ENCODE peak calls at places on chromosomes 7 and 10, in nine cellular contexts. One of them, this sample, is unnamed.

GRCh38 chr7:30510124-30511074 is 5.8 kb upstream of the GGCT start:
- DNase-seq in Jurkat, Clone E6-1: peak
- DNase-seq in tibial nerve: no peak
- DNase-seq in mammary epithelial cell: peak
- DNase-seq in stimulated activated CD4-positive, alpha-beta T cell treated with anti-CD3 and anti-CD28 coated beads, Interleukin-1b, Interleukin-23, amount 100 ng/mL, for 24 hours: peak
- DNase-seq in sigmoid colon: no peak
- DNase-seq in NCI-H1105 treated with DMSO at 0.1 percent for 48 hours: peak
- DNase-seq in GOT3: no peak
- DNase-seq in globus pallidus: no peak
- DNase-seq in this sample: no peak

GRCh38 chr10:113357688-113358306 is 195.1 kb upstream of the HABP2 start:
- DNase-seq in Jurkat, Clone E6-1: no peak
- DNase-seq in tibial nerve: no peak
- DNase-seq in mammary epithelial cell: no peak
- DNase-seq in stimulated activated CD4-positive, alpha-beta T cell treated with anti-CD3 and anti-CD28 coated beads, Interleukin-1b, Interleukin-23, amount 100 ng/mL, for 24 hours: no peak
- DNase-seq in sigmoid colon: no peak
- DNase-seq in NCI-H1105 treated with DMSO at 0.1 percent for 48 hours: no peak
- DNase-seq in GOT3: no peak
- DNase-seq in globus pallidus: no peak
- DNase-seq in this sample: no peak

GRCh38 chr10:124710266-124710881 is 33.8 kb downstream of the FAM53B start:
- DNase-seq in Jurkat, Clone E6-1: no peak
- DNase-seq in tibial nerve: no peak
- DNase-seq in mammary epithelial cell: no peak
- DNase-seq in stimulated activated CD4-positive, alpha-beta T cell treated with anti-CD3 and anti-CD28 coated beads, Interleukin-1b, Interleukin-23, amount 100 ng/mL, for 24 hours: no peak
- DNase-seq in sigmoid colon: no peak
- DNase-seq in NCI-H1105 treated with DMSO at 0.1 percent for 48 hours: no peak
- DNase-seq in GOT3: no peak
- DNase-seq in globus pallidus: no peak
- DNase-seq in this sample: no peak

GRCh38 chr10:60827791-60828488 is 49.7 kb downstream of the CDK1 start:
- DNase-seq in Jurkat, Clone E6-1: no peak
- DNase-seq in tibial nerve: no peak
- DNase-seq in mammary epithelial cell: peak
- DNase-seq in stimulated activated CD4-positive, alpha-beta T cell treated with anti-CD3 and anti-CD28 coated beads, Interleukin-1b, Interleukin-23, amount 100 ng/mL, for 24 hours: no peak
- DNase-seq in sigmoid colon: no peak
- DNase-seq in NCI-H1105 treated with DMSO at 0.1 percent for 48 hours: no peak
- DNase-seq in GOT3: no peak
- DNase-seq in globus pallidus: no peak
- DNase-seq in this sample: no peak

GRCh38 chr7:112138938-112139337 is 67.3 kb downstream of the DOCK4 start:
- DNase-seq in Jurkat, Clone E6-1: no peak
- DNase-seq in tibial nerve: no peak
- DNase-seq in mammary epithelial cell: no peak
- DNase-seq in stimulated activated CD4-positive, alpha-beta T cell treated with anti-CD3 and anti-CD28 coated beads, Interleukin-1b, Interleukin-23, amount 100 ng/mL, for 24 hours: no peak
- DNase-seq in sigmoid colon: no peak
- DNase-seq in NCI-H1105 treated with DMSO at 0.1 percent for 48 hours: no peak
- DNase-seq in GOT3: no peak
- DNase-seq in globus pallidus: no peak
- DNase-seq in this sample: no peak

GRCh38 chr10:57294698-57295097 is 933.6 kb upstream of the ZWINT start:
- DNase-seq in Jurkat, Clone E6-1: no peak
- DNase-seq in tibial nerve: no peak
- DNase-seq in mammary epithelial cell: no peak
- DNase-seq in stimulated activated CD4-positive, alpha-beta T cell treated with anti-CD3 and anti-CD28 coated beads, Interleukin-1b, Interleukin-23, amount 100 ng/mL, for 24 hours: no peak
- DNase-seq in sigmoid colon: no peak
- DNase-seq in NCI-H1105 treated with DMSO at 0.1 percent for 48 hours: no peak
- DNase-seq in GOT3: no peak
- DNase-seq in globus pallidus: no peak
- DNase-seq in this sample: no peak

GRCh38 chr7:98286701-98287485 is 5.4 kb downstream of the BRI3 start:
- DNase-seq in Jurkat, Clone E6-1: no peak
- DNase-seq in tibial nerve: no peak
- DNase-seq in mammary epithelial cell: no peak
- DNase-seq in stimulated activated CD4-positive, alpha-beta T cell treated with anti-CD3 and anti-CD28 coated beads, Interleukin-1b, Interleukin-23, amount 100 ng/mL, for 24 hours: no peak
- DNase-seq in sigmoid colon: no peak
- DNase-seq in NCI-H1105 treated with DMSO at 0.1 percent for 48 hours: no peak
- DNase-seq in GOT3: no peak
- DNase-seq in globus pallidus: no peak
- DNase-seq in this sample: no peak

GRCh38 chr7:105191329-105191728 is 177.3 kb downstream of the KMT2E start:
- DNase-seq in Jurkat, Clone E6-1: no peak
- DNase-seq in tibial nerve: no peak
- DNase-seq in mammary epithelial cell: no peak
- DNase-seq in stimulated activated CD4-positive, alpha-beta T cell treated with anti-CD3 and anti-CD28 coated beads, Interleukin-1b, Interleukin-23, amount 100 ng/mL, for 24 hours: no peak
- DNase-seq in sigmoid colon: no peak
- DNase-seq in NCI-H1105 treated with DMSO at 0.1 percent for 48 hours: no peak
- DNase-seq in GOT3: no peak
- DNase-seq in globus pallidus: no peak
- DNase-seq in this sample: no peak

GRCh38 chr7:113256883-113257531 is 138.7 kb upstream of the SMIM30 start:
- DNase-seq in Jurkat, Clone E6-1: no peak
- DNase-seq in tibial nerve: no peak
- DNase-seq in mammary epithelial cell: no peak
- DNase-seq in stimulated activated CD4-positive, alpha-beta T cell treated with anti-CD3 and anti-CD28 coated beads, Interleukin-1b, Interleukin-23, amount 100 ng/mL, for 24 hours: no peak
- DNase-seq in sigmoid colon: no peak
- DNase-seq in NCI-H1105 treated with DMSO at 0.1 percent for 48 hours: no peak
- DNase-seq in GOT3: no peak
- DNase-seq in globus pallidus: no peak
- DNase-seq in this sample: no peak

GRCh38 chr7:66255533-66256100 is 50.5 kb downstream of the TPST1 start:
- DNase-seq in Jurkat, Clone E6-1: no peak
- DNase-seq in tibial nerve: no peak
- DNase-seq in mammary epithelial cell: peak
- DNase-seq in stimulated activated CD4-positive, alpha-beta T cell treated with anti-CD3 and anti-CD28 coated beads, Interleukin-1b, Interleukin-23, amount 100 ng/mL, for 24 hours: no peak
- DNase-seq in sigmoid colon: no peak
- DNase-seq in NCI-H1105 treated with DMSO at 0.1 percent for 48 hours: no peak
- DNase-seq in GOT3: no peak
- DNase-seq in globus pallidus: no peak
- DNase-seq in this sample: no peak

GRCh38 chr10:26721561-26721960 is 24.1 kb downstream of the PDSS1 start:
- DNase-seq in Jurkat, Clone E6-1: no peak
- DNase-seq in tibial nerve: no peak
- DNase-seq in mammary epithelial cell: no peak
- DNase-seq in stimulated activated CD4-positive, alpha-beta T cell treated with anti-CD3 and anti-CD28 coated beads, Interleukin-1b, Interleukin-23, amount 100 ng/mL, for 24 hours: no peak
- DNase-seq in sigmoid colon: no peak
- DNase-seq in NCI-H1105 treated with DMSO at 0.1 percent for 48 hours: no peak
- DNase-seq in GOT3: no peak
- DNase-seq in globus pallidus: no peak
- DNase-seq in this sample: no peak

GRCh38 chr10:124671486-124672075 is 72.6 kb downstream of the FAM53B start:
- DNase-seq in Jurkat, Clone E6-1: peak
- DNase-seq in tibial nerve: peak
- DNase-seq in mammary epithelial cell: peak
- DNase-seq in stimulated activated CD4-positive, alpha-beta T cell treated with anti-CD3 and anti-CD28 coated beads, Interleukin-1b, Interleukin-23, amount 100 ng/mL, for 24 hours: no peak
- DNase-seq in sigmoid colon: peak
- DNase-seq in NCI-H1105 treated with DMSO at 0.1 percent for 48 hours: no peak
- DNase-seq in GOT3: no peak
- DNase-seq in globus pallidus: peak
- DNase-seq in this sample: peak

GRCh38 chr10:79093658-79094411 is 25.1 kb downstream of the ZMIZ1 start:
- DNase-seq in Jurkat, Clone E6-1: peak
- DNase-seq in tibial nerve: peak
- DNase-seq in mammary epithelial cell: no peak
- DNase-seq in stimulated activated CD4-positive, alpha-beta T cell treated with anti-CD3 and anti-CD28 coated beads, Interleukin-1b, Interleukin-23, amount 100 ng/mL, for 24 hours: no peak
- DNase-seq in sigmoid colon: peak
- DNase-seq in NCI-H1105 treated with DMSO at 0.1 percent for 48 hours: no peak
- DNase-seq in GOT3: no peak
- DNase-seq in globus pallidus: peak
- DNase-seq in this sample: peak

GRCh38 chr7:106643189-106643588 is 17.8 kb downstream of the CCDC71L start:
- DNase-seq in Jurkat, Clone E6-1: no peak
- DNase-seq in tibial nerve: no peak
- DNase-seq in mammary epithelial cell: no peak
- DNase-seq in stimulated activated CD4-positive, alpha-beta T cell treated with anti-CD3 and anti-CD28 coated beads, Interleukin-1b, Interleukin-23, amount 100 ng/mL, for 24 hours: no peak
- DNase-seq in sigmoid colon: no peak
- DNase-seq in NCI-H1105 treated with DMSO at 0.1 percent for 48 hours: no peak
- DNase-seq in GOT3: no peak
- DNase-seq in globus pallidus: no peak
- DNase-seq in this sample: no peak

GRCh38 chr10:116669832-116670644 is 49.3 kb downstream of the PNLIPRP2 start:
- DNase-seq in Jurkat, Clone E6-1: no peak
- DNase-seq in tibial nerve: no peak
- DNase-seq in mammary epithelial cell: no peak
- DNase-seq in stimulated activated CD4-positive, alpha-beta T cell treated with anti-CD3 and anti-CD28 coated beads, Interleukin-1b, Interleukin-23, amount 100 ng/mL, for 24 hours: no peak
- DNase-seq in sigmoid colon: no peak
- DNase-seq in NCI-H1105 treated with DMSO at 0.1 percent for 48 hours: no peak
- DNase-seq in GOT3: no peak
- DNase-seq in globus pallidus: no peak
- DNase-seq in this sample: no peak

GRCh38 chr10:73992899-73993788 is 4.8 kb upstream of the VCL start:
- DNase-seq in Jurkat, Clone E6-1: no peak
- DNase-seq in tibial nerve: no peak
- DNase-seq in mammary epithelial cell: peak
- DNase-seq in stimulated activated CD4-positive, alpha-beta T cell treated with anti-CD3 and anti-CD28 coated beads, Interleukin-1b, Interleukin-23, amount 100 ng/mL, for 24 hours: no peak
- DNase-seq in sigmoid colon: no peak
- DNase-seq in NCI-H1105 treated with DMSO at 0.1 percent for 48 hours: no peak
- DNase-seq in GOT3: no peak
- DNase-seq in globus pallidus: no peak
- DNase-seq in this sample: no peak

GRCh38 chr7:98119257-98119918 is 12.7 kb downstream of the LMTK2 start:
- DNase-seq in Jurkat, Clone E6-1: no peak
- DNase-seq in tibial nerve: no peak
- DNase-seq in mammary epithelial cell: peak
- DNase-seq in stimulated activated CD4-positive, alpha-beta T cell treated with anti-CD3 and anti-CD28 coated beads, Interleukin-1b, Interleukin-23, amount 100 ng/mL, for 24 hours: no peak
- DNase-seq in sigmoid colon: no peak
- DNase-seq in NCI-H1105 treated with DMSO at 0.1 percent for 48 hours: no peak
- DNase-seq in GOT3: no peak
- DNase-seq in globus pallidus: no peak
- DNase-seq in this sample: no peak

GRCh38 chr7:80249619-80250305 is 115.1 kb downstream of the GNAI1 start:
- DNase-seq in Jurkat, Clone E6-1: no peak
- DNase-seq in tibial nerve: no peak
- DNase-seq in mammary epithelial cell: no peak
- DNase-seq in stimulated activated CD4-positive, alpha-beta T cell treated with anti-CD3 and anti-CD28 coated beads, Interleukin-1b, Interleukin-23, amount 100 ng/mL, for 24 hours: no peak
- DNase-seq in sigmoid colon: no peak
- DNase-seq in NCI-H1105 treated with DMSO at 0.1 percent for 48 hours: no peak
- DNase-seq in GOT3: no peak
- DNase-seq in globus pallidus: peak
- DNase-seq in this sample: no peak

GRCh38 chr7:2037301-2037804 is 195.4 kb downstream of the MAD1L1 start:
- DNase-seq in Jurkat, Clone E6-1: peak
- DNase-seq in tibial nerve: no peak
- DNase-seq in mammary epithelial cell: no peak
- DNase-seq in stimulated activated CD4-positive, alpha-beta T cell treated with anti-CD3 and anti-CD28 coated beads, Interleukin-1b, Interleukin-23, amount 100 ng/mL, for 24 hours: no peak
- DNase-seq in sigmoid colon: peak
- DNase-seq in NCI-H1105 treated with DMSO at 0.1 percent for 48 hours: no peak
- DNase-seq in GOT3: no peak
- DNase-seq in globus pallidus: no peak
- DNase-seq in this sample: peak

GRCh38 chr10:117047947-117048346 is 43.0 kb upstream of the SHTN1 start:
- DNase-seq in Jurkat, Clone E6-1: no peak
- DNase-seq in tibial nerve: no peak
- DNase-seq in mammary epithelial cell: no peak
- DNase-seq in stimulated activated CD4-positive, alpha-beta T cell treated with anti-CD3 and anti-CD28 coated beads, Interleukin-1b, Interleukin-23, amount 100 ng/mL, for 24 hours: no peak
- DNase-seq in sigmoid colon: no peak
- DNase-seq in NCI-H1105 treated with DMSO at 0.1 percent for 48 hours: peak
- DNase-seq in GOT3: no peak
- DNase-seq in globus pallidus: no peak
- DNase-seq in this sample: no peak

GRCh38 chr7:44801890-44802289 is 5.4 kb downstream of the PPIA start:
- DNase-seq in Jurkat, Clone E6-1: no peak
- DNase-seq in tibial nerve: no peak
- DNase-seq in mammary epithelial cell: peak
- DNase-seq in stimulated activated CD4-positive, alpha-beta T cell treated with anti-CD3 and anti-CD28 coated beads, Interleukin-1b, Interleukin-23, amount 100 ng/mL, for 24 hours: no peak
- DNase-seq in sigmoid colon: no peak
- DNase-seq in NCI-H1105 treated with DMSO at 0.1 percent for 48 hours: no peak
- DNase-seq in GOT3: no peak
- DNase-seq in globus pallidus: no peak
- DNase-seq in this sample: no peak

GRCh38 chr7:30330134-30331111 is 46.0 kb downstream of the ZNRF2 start:
- DNase-seq in Jurkat, Clone E6-1: peak
- DNase-seq in tibial nerve: no peak
- DNase-seq in mammary epithelial cell: no peak
- DNase-seq in stimulated activated CD4-positive, alpha-beta T cell treated with anti-CD3 and anti-CD28 coated beads, Interleukin-1b, Interleukin-23, amount 100 ng/mL, for 24 hours: no peak
- DNase-seq in sigmoid colon: no peak
- DNase-seq in NCI-H1105 treated with DMSO at 0.1 percent for 48 hours: no peak
- DNase-seq in GOT3: no peak
- DNase-seq in globus pallidus: no peak
- DNase-seq in this sample: no peak

GRCh38 chr10:14545827-14546226 is 215.1 kb upstream of the FRMD4A start:
- DNase-seq in Jurkat, Clone E6-1: no peak
- DNase-seq in tibial nerve: no peak
- DNase-seq in mammary epithelial cell: peak
- DNase-seq in stimulated activated CD4-positive, alpha-beta T cell treated with anti-CD3 and anti-CD28 coated beads, Interleukin-1b, Interleukin-23, amount 100 ng/mL, for 24 hours: no peak
- DNase-seq in sigmoid colon: no peak
- DNase-seq in NCI-H1105 treated with DMSO at 0.1 percent for 48 hours: no peak
- DNase-seq in GOT3: no peak
- DNase-seq in globus pallidus: no peak
- DNase-seq in this sample: no peak

GRCh38 chr10:30467939-30468338 is 34.0 kb downstream of the MAP3K8 start:
- DNase-seq in Jurkat, Clone E6-1: no peak
- DNase-seq in tibial nerve: no peak
- DNase-seq in mammary epithelial cell: no peak
- DNase-seq in stimulated activated CD4-positive, alpha-beta T cell treated with anti-CD3 and anti-CD28 coated beads, Interleukin-1b, Interleukin-23, amount 100 ng/mL, for 24 hours: no peak
- DNase-seq in sigmoid colon: no peak
- DNase-seq in NCI-H1105 treated with DMSO at 0.1 percent for 48 hours: no peak
- DNase-seq in GOT3: no peak
- DNase-seq in globus pallidus: peak
- DNase-seq in this sample: no peak

GRCh38 chr10:31935678-31936077 is 7.0 kb upstream of the ARHGAP12 start:
- DNase-seq in Jurkat, Clone E6-1: no peak
- DNase-seq in tibial nerve: no peak
- DNase-seq in mammary epithelial cell: no peak
- DNase-seq in stimulated activated CD4-positive, alpha-beta T cell treated with anti-CD3 and anti-CD28 coated beads, Interleukin-1b, Interleukin-23, amount 100 ng/mL, for 24 hours: no peak
- DNase-seq in sigmoid colon: no peak
- DNase-seq in NCI-H1105 treated with DMSO at 0.1 percent for 48 hours: no peak
- DNase-seq in GOT3: no peak
- DNase-seq in globus pallidus: no peak
- DNase-seq in this sample: no peak

GRCh38 chr7:121329460-121330052 is 756 bp downstream of the WNT16 start:
- DNase-seq in Jurkat, Clone E6-1: no peak
- DNase-seq in tibial nerve: no peak
- DNase-seq in mammary epithelial cell: peak
- DNase-seq in stimulated activated CD4-positive, alpha-beta T cell treated with anti-CD3 and anti-CD28 coated beads, Interleukin-1b, Interleukin-23, amount 100 ng/mL, for 24 hours: no peak
- DNase-seq in sigmoid colon: no peak
- DNase-seq in NCI-H1105 treated with DMSO at 0.1 percent for 48 hours: peak
- DNase-seq in GOT3: no peak
- DNase-seq in globus pallidus: no peak
- DNase-seq in this sample: no peak

GRCh38 chr7:84948632-84949031 is 238.2 kb downstream of the SEMA3D start:
- DNase-seq in Jurkat, Clone E6-1: no peak
- DNase-seq in tibial nerve: no peak
- DNase-seq in mammary epithelial cell: no peak
- DNase-seq in stimulated activated CD4-positive, alpha-beta T cell treated with anti-CD3 and anti-CD28 coated beads, Interleukin-1b, Interleukin-23, amount 100 ng/mL, for 24 hours: no peak
- DNase-seq in sigmoid colon: no peak
- DNase-seq in NCI-H1105 treated with DMSO at 0.1 percent for 48 hours: no peak
- DNase-seq in GOT3: no peak
- DNase-seq in globus pallidus: no peak
- DNase-seq in this sample: no peak

GRCh38 chr10:96440257-96441125 is 73.2 kb downstream of the TLL2 start:
- DNase-seq in Jurkat, Clone E6-1: no peak
- DNase-seq in tibial nerve: no peak
- DNase-seq in mammary epithelial cell: no peak
- DNase-seq in stimulated activated CD4-positive, alpha-beta T cell treated with anti-CD3 and anti-CD28 coated beads, Interleukin-1b, Interleukin-23, amount 100 ng/mL, for 24 hours: no peak
- DNase-seq in sigmoid colon: no peak
- DNase-seq in NCI-H1105 treated with DMSO at 0.1 percent for 48 hours: no peak
- DNase-seq in GOT3: no peak
- DNase-seq in globus pallidus: no peak
- DNase-seq in this sample: no peak

GRCh38 chr10:47257396-47258120 is 42.4 kb upstream of the GDF10 start:
- DNase-seq in Jurkat, Clone E6-1: peak
- DNase-seq in tibial nerve: no peak
- DNase-seq in mammary epithelial cell: peak
- DNase-seq in stimulated activated CD4-positive, alpha-beta T cell treated with anti-CD3 and anti-CD28 coated beads, Interleukin-1b, Interleukin-23, amount 100 ng/mL, for 24 hours: no peak
- DNase-seq in sigmoid colon: peak
- DNase-seq in NCI-H1105 treated with DMSO at 0.1 percent for 48 hours: no peak
- DNase-seq in GOT3: no peak
- DNase-seq in globus pallidus: no peak
- DNase-seq in this sample: no peak

GRCh38 chr10:3781458-3782098 is 3.4 kb downstream of the KLF6 start:
- DNase-seq in Jurkat, Clone E6-1: no peak
- DNase-seq in tibial nerve: peak
- DNase-seq in mammary epithelial cell: peak
- DNase-seq in stimulated activated CD4-positive, alpha-beta T cell treated with anti-CD3 and anti-CD28 coated beads, Interleukin-1b, Interleukin-23, amount 100 ng/mL, for 24 hours: no peak
- DNase-seq in sigmoid colon: peak
- DNase-seq in NCI-H1105 treated with DMSO at 0.1 percent for 48 hours: no peak
- DNase-seq in GOT3: no peak
- DNase-seq in globus pallidus: no peak
- DNase-seq in this sample: peak

GRCh38 chr10:79948976-79949722 is at the start of gene SFTPD:
- DNase-seq in Jurkat, Clone E6-1: no peak
- DNase-seq in tibial nerve: no peak
- DNase-seq in mammary epithelial cell: peak
- DNase-seq in stimulated activated CD4-positive, alpha-beta T cell treated with anti-CD3 and anti-CD28 coated beads, Interleukin-1b, Interleukin-23, amount 100 ng/mL, for 24 hours: no peak
- DNase-seq in sigmoid colon: no peak
- DNase-seq in NCI-H1105 treated with DMSO at 0.1 percent for 48 hours: no peak
- DNase-seq in GOT3: no peak
- DNase-seq in globus pallidus: no peak
- DNase-seq in this sample: no peak